ENCODE peak calls at places on chromosome 1, in five cellular contexts. One of them, this sample, is unnamed. For H3K36me3, the result is how much of the 10 kb centered on the place peaks cover.

GRCh38 chr1:37677808-37678207 is 14.5 kb upstream of the CDCA8 start:
- DNase-seq in mucosa of descending colon: no peak
- DNase-seq in Peyer's patch: no peak
- DNase-seq in adipocyte: no peak
- DNase-seq in spleen: no peak
- DNase-seq in this sample: no peak

GRCh38 chr1:57218487-57219079 is 205.3 kb downstream of the DAB1 start:
- DNase-seq in adipocyte: no peak
- DNase-seq in spleen: no peak
- DNase-seq in mucosa of descending colon: no peak
- DNase-seq in Peyer's patch: no peak
- DNase-seq in this sample: no peak

GRCh38 chr1:227945891-227946623 is 1.7 kb downstream of the WNT9A start:
- DNase-seq in mucosa of descending colon: peak
- DNase-seq in spleen: peak
- DNase-seq in Peyer's patch: no peak
- DNase-seq in adipocyte: peak
- DNase-seq in this sample: peak

GRCh38 chr1:48610628-48611542 is 138.9 kb upstream of the SPATA6 start:
- DNase-seq in adipocyte: no peak
- DNase-seq in Peyer's patch: no peak
- DNase-seq in mucosa of descending colon: no peak
- DNase-seq in spleen: no peak
- DNase-seq in this sample: no peak

GRCh38 chr1:59150537-59151386 is 146.1 kb upstream of the FGGY start:
- DNase-seq in adipocyte: peak
- DNase-seq in spleen: no peak
- DNase-seq in Peyer's patch: peak
- DNase-seq in mucosa of descending colon: peak
- DNase-seq in this sample: peak

GRCh38 chr1:119859647-119860046 is 36.7 kb downstream of the ADAM30 start:
- DNase-seq in mucosa of descending colon: no peak
- DNase-seq in Peyer's patch: no peak
- DNase-seq in spleen: no peak
- DNase-seq in adipocyte: peak
- DNase-seq in this sample: peak

GRCh38 chr1:156616463-156616862 is 2.8 kb upstream of the HAPLN2 start:
- DNase-seq in Peyer's patch: no peak
- DNase-seq in mucosa of descending colon: no peak
- DNase-seq in spleen: no peak
- DNase-seq in adipocyte: peak
- DNase-seq in this sample: peak

GRCh38 chr1:46406881-46407608 is 12.9 kb downstream of the FAAH start:
- DNase-seq in spleen: peak
- DNase-seq in Peyer's patch: no peak
- DNase-seq in adipocyte: peak
- DNase-seq in mucosa of descending colon: no peak
- DNase-seq in this sample: no peak

GRCh38 chr1:198201956-198202784 is 45.4 kb downstream of the NEK7 start:
- DNase-seq in spleen: no peak
- DNase-seq in adipocyte: no peak
- DNase-seq in Peyer's patch: no peak
- DNase-seq in mucosa of descending colon: no peak
- DNase-seq in this sample: no peak

GRCh38 chr1:27042670-27043069 is 30.0 kb upstream of the TENT5B start:
- DNase-seq in mucosa of descending colon: no peak
- DNase-seq in Peyer's patch: no peak
- DNase-seq in adipocyte: no peak
- DNase-seq in spleen: no peak
- DNase-seq in this sample: no peak

GRCh38 chr1:66304128-66304527 is 229.8 kb upstream of the SGIP1 start:
- DNase-seq in Peyer's patch: no peak
- DNase-seq in mucosa of descending colon: no peak
- DNase-seq in spleen: no peak
- DNase-seq in adipocyte: no peak
- DNase-seq in this sample: no peak

GRCh38 chr1:162554258-162554657 is 7.3 kb upstream of the UAP1 start:
- DNase-seq in spleen: no peak
- DNase-seq in mucosa of descending colon: no peak
- DNase-seq in Peyer's patch: no peak
- DNase-seq in adipocyte: peak
- DNase-seq in this sample: no peak

GRCh38 chr1:160367934-160368923 is 1.4 kb downstream of the NHLH1 start:
- DNase-seq in mucosa of descending colon: no peak
- DNase-seq in spleen: no peak
- DNase-seq in Peyer's patch: no peak
- DNase-seq in adipocyte: no peak
- DNase-seq in this sample: no peak

GRCh38 chr1:112363636-112364035 is 32.4 kb upstream of the CTTNBP2NL start:
- DNase-seq in adipocyte: no peak
- DNase-seq in spleen: no peak
- DNase-seq in Peyer's patch: no peak
- DNase-seq in mucosa of descending colon: no peak
- DNase-seq in this sample: no peak

GRCh38 chr1:52523376-52523775 is 29.5 kb downstream of the TUT4 start:
- DNase-seq in spleen: no peak
- DNase-seq in adipocyte: peak
- DNase-seq in mucosa of descending colon: no peak
- DNase-seq in Peyer's patch: no peak
- DNase-seq in this sample: no peak

GRCh38 chr1:9037476-9038337 is 11.5 kb upstream of the SLC2A7 start:
- DNase-seq in mucosa of descending colon: no peak
- DNase-seq in spleen: no peak
- DNase-seq in adipocyte: no peak
- DNase-seq in Peyer's patch: peak
- DNase-seq in this sample: no peak

GRCh38 chr1:42736152-42736551 is 3.9 kb downstream of the CLDN19 start:
- DNase-seq in Peyer's patch: no peak
- DNase-seq in mucosa of descending colon: no peak
- DNase-seq in spleen: no peak
- DNase-seq in adipocyte: peak
- DNase-seq in this sample: peak

GRCh38 chr1:40266786-40267535 is 8.9 kb downstream of the ZMPSTE24 start:
- DNase-seq in adipocyte: no peak
- DNase-seq in Peyer's patch: no peak
- DNase-seq in spleen: no peak
- DNase-seq in mucosa of descending colon: no peak
- DNase-seq in this sample: no peak
- H3K36me3 ChIP-seq in adipocyte: half or more
- H3K36me3 ChIP-seq in Peyer's patch: under half
- H3K36me3 ChIP-seq in spleen: half or more
- H3K36me3 ChIP-seq in mucosa of descending colon: under half
- H3K36me3 ChIP-seq in this sample: half or more

GRCh38 chr1:114423455-114423854 is 87.5 kb downstream of the TRIM33 start:
- DNase-seq in mucosa of descending colon: no peak
- DNase-seq in spleen: no peak
- DNase-seq in Peyer's patch: no peak
- DNase-seq in adipocyte: no peak
- DNase-seq in this sample: no peak
- H3K36me3 ChIP-seq in mucosa of descending colon: under half
- H3K36me3 ChIP-seq in spleen: half or more
- H3K36me3 ChIP-seq in Peyer's patch: under half
- H3K36me3 ChIP-seq in adipocyte: half or more
- H3K36me3 ChIP-seq in this sample: half or more

GRCh38 chr1:1400576-1401456 is 1.7 kb upstream of the CCNL2 start:
- DNase-seq in spleen: no peak
- DNase-seq in adipocyte: no peak
- DNase-seq in mucosa of descending colon: no peak
- DNase-seq in Peyer's patch: no peak
- DNase-seq in this sample: no peak

GRCh38 chr1:1402081-1402900 is 3.2 kb upstream of the CCNL2 start:
- DNase-seq in adipocyte: peak
- DNase-seq in mucosa of descending colon: no peak
- DNase-seq in Peyer's patch: no peak
- DNase-seq in spleen: no peak
- DNase-seq in this sample: peak

GRCh38 chr1:1403543-1404112 is 3.5 kb downstream of the MRPL20 start:
- DNase-seq in spleen: no peak
- DNase-seq in adipocyte: no peak
- DNase-seq in mucosa of descending colon: no peak
- DNase-seq in Peyer's patch: no peak
- DNase-seq in this sample: no peak

GRCh38 chr1:1399870-1400575 is 888 bp upstream of the CCNL2 start:
- DNase-seq in spleen: no peak
- DNase-seq in adipocyte: peak
- DNase-seq in Peyer's patch: no peak
- DNase-seq in mucosa of descending colon: no peak
- DNase-seq in this sample: no peak

GRCh38 chr1:1401457-1402010 is 2.4 kb upstream of the CCNL2 start:
- DNase-seq in Peyer's patch: no peak
- DNase-seq in spleen: no peak
- DNase-seq in mucosa of descending colon: no peak
- DNase-seq in adipocyte: no peak
- DNase-seq in this sample: no peak
- H3K36me3 ChIP-seq in Peyer's patch: under half
- H3K36me3 ChIP-seq in spleen: half or more
- H3K36me3 ChIP-seq in mucosa of descending colon: under half
- H3K36me3 ChIP-seq in adipocyte: half or more
- H3K36me3 ChIP-seq in this sample: half or more

DNA sequence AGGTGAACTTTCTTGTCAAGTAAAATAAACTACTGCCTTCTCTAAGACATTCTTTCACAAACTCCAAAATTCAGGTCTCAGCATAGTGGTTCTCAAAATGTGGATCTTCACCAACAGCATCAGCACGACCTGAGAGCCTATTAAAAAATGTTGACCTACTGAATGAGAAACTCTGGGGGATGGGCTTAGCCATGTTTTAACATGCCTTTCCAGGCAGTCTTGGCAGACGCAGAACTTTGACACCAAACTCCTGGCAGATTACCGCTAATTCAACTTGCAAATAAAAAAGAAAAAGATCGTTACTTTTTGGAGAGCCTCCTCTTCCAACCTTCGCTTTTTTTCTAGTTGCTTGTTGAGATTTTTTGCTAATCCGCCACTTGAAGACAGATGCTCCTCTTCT is 35.1 kb downstream of the ARHGAP29 start:
- DNase-seq in spleen: no peak
- DNase-seq in mucosa of descending colon: no peak
- DNase-seq in adipocyte: no peak
- DNase-seq in Peyer's patch: no peak
- DNase-seq in this sample: no peak
- H3K36me3 ChIP-seq in spleen: under half
- H3K36me3 ChIP-seq in mucosa of descending colon: under half
- H3K36me3 ChIP-seq in adipocyte: half or more
- H3K36me3 ChIP-seq in Peyer's patch: under half
- H3K36me3 ChIP-seq in this sample: half or more

GRCh38 chr1:206497774-206498173 is 9.6 kb upstream of the RASSF5 start:
- DNase-seq in mucosa of descending colon: no peak
- DNase-seq in spleen: no peak
- DNase-seq in adipocyte: no peak
- DNase-seq in Peyer's patch: no peak
- DNase-seq in this sample: peak
- H3K36me3 ChIP-seq in mucosa of descending colon: under half
- H3K36me3 ChIP-seq in spleen: half or more
- H3K36me3 ChIP-seq in adipocyte: under half
- H3K36me3 ChIP-seq in Peyer's patch: under half
- H3K36me3 ChIP-seq in this sample: under half

GRCh38 chr1:35600593-35600992 is 27.5 kb downstream of the TFAP2E start:
- DNase-seq in mucosa of descending colon: no peak
- DNase-seq in spleen: no peak
- DNase-seq in adipocyte: no peak
- DNase-seq in Peyer's patch: no peak
- DNase-seq in this sample: no peak

GRCh38 chr1:35599411-35599810 is 26.3 kb downstream of the TFAP2E start:
- DNase-seq in spleen: no peak
- DNase-seq in adipocyte: no peak
- DNase-seq in mucosa of descending colon: no peak
- DNase-seq in Peyer's patch: no peak
- DNase-seq in this sample: no peak

GRCh38 chr1:35595684-35596083 is 22.6 kb downstream of the TFAP2E start:
- DNase-seq in spleen: no peak
- DNase-seq in mucosa of descending colon: no peak
- DNase-seq in Peyer's patch: no peak
- DNase-seq in adipocyte: no peak
- DNase-seq in this sample: no peak

GRCh38 chr1:35597870-35598269 is 24.8 kb downstream of the TFAP2E start:
- DNase-seq in adipocyte: no peak
- DNase-seq in Peyer's patch: no peak
- DNase-seq in spleen: no peak
- DNase-seq in mucosa of descending colon: no peak
- DNase-seq in this sample: no peak

GRCh38 chr1:35598895-35599294 is 25.8 kb downstream of the TFAP2E start:
- DNase-seq in mucosa of descending colon: no peak
- DNase-seq in Peyer's patch: no peak
- DNase-seq in spleen: no peak
- DNase-seq in adipocyte: no peak
- DNase-seq in this sample: no peak
- H3K36me3 ChIP-seq in mucosa of descending colon: under half
- H3K36me3 ChIP-seq in Peyer's patch: under half
- H3K36me3 ChIP-seq in spleen: half or more
- H3K36me3 ChIP-seq in adipocyte: under half
- H3K36me3 ChIP-seq in this sample: under half